ENCODE peak calls at places on chromosomes 12 and 14, in five cellular contexts. One of them, this sample, is unnamed.

GRCh38 chr12:57744194-57744776 is 554 bp upstream of the TSPAN31 start:
- DNase-seq in GM12878: peak; percentile 55
- DNase-seq in HCT116: peak; percentile 92
- DNase-seq in H1: peak; percentile 78
- DNase-seq in K562: peak; percentile 88
- DNase-seq in this sample: no peak

GRCh38 chr12:55925870-55926737 is 1.6 kb downstream of the PYM1 start:
- DNase-seq in K562: no peak
- DNase-seq in HCT116: peak; percentile 29
- DNase-seq in GM12878: no peak
- DNase-seq in H1: no peak
- DNase-seq in this sample: no peak

GRCh38 chr12:57240926-57241555 is 9.9 kb downstream of the STAC3 start:
- DNase-seq in K562: no peak
- DNase-seq in GM12878: no peak
- DNase-seq in HCT116: no peak
- DNase-seq in H1: peak; percentile 68
- DNase-seq in this sample: no peak

GRCh38 chr14:71525663-71526246 is 406.5 kb upstream of the RGS6 start:
- DNase-seq in K562: no peak
- DNase-seq in H1: no peak
- DNase-seq in GM12878: no peak
- DNase-seq in HCT116: no peak
- DNase-seq in this sample: no peak

GRCh38 chr14:61524211-61524806 is 171.0 kb upstream of the HIF1A start:
- DNase-seq in GM12878: no peak
- DNase-seq in HCT116: peak; percentile 71
- DNase-seq in K562: no peak
- DNase-seq in H1: no peak
- DNase-seq in this sample: peak; percentile 84

GRCh38 chr12:4664111-4664510 is 15.2 kb downstream of the NDUFA9 start:
- DNase-seq in H1: no peak
- DNase-seq in GM12878: no peak
- DNase-seq in HCT116: no peak
- DNase-seq in K562: no peak
- DNase-seq in this sample: no peak

GRCh38 chr12:57452181-57452936 is 2.7 kb upstream of the INHBE start:
- DNase-seq in K562: no peak
- DNase-seq in HCT116: no peak
- DNase-seq in GM12878: no peak
- DNase-seq in H1: no peak
- DNase-seq in this sample: no peak

GRCh38 chr14:73477618-73478266 is 13.0 kb upstream of the RIOX1 start:
- DNase-seq in GM12878: peak; percentile 90
- DNase-seq in K562: no peak
- DNase-seq in HCT116: no peak
- DNase-seq in H1: no peak
- DNase-seq in this sample: no peak

GRCh38 chr12:82740129-82741000 is 53.7 kb downstream of the TMTC2 start:
- DNase-seq in H1: no peak
- DNase-seq in HCT116: peak; percentile 84
- DNase-seq in K562: no peak
- DNase-seq in GM12878: no peak
- DNase-seq in this sample: no peak

GRCh38 chr14:84969501-84969900 is 560.4 kb upstream of the FLRT2 start:
- DNase-seq in K562: no peak
- DNase-seq in H1: no peak
- DNase-seq in HCT116: no peak
- DNase-seq in GM12878: no peak
- DNase-seq in this sample: no peak

GRCh38 chr14:68941820-68942219 is 37.3 kb downstream of the ACTN1 start:
- DNase-seq in H1: peak; percentile 74
- DNase-seq in GM12878: no peak
- DNase-seq in HCT116: no peak
- DNase-seq in K562: no peak
- DNase-seq in this sample: peak; percentile 88

GRCh38 chr12:11092128-11092527 is at the start of gene TAS2R43:
- DNase-seq in GM12878: no peak
- DNase-seq in H1: no peak
- DNase-seq in K562: no peak
- DNase-seq in HCT116: no peak
- DNase-seq in this sample: no peak

GRCh38 chr12:52070243-52070925 is 606 bp downstream of the ATG101 start:
- DNase-seq in GM12878: no peak
- DNase-seq in HCT116: no peak
- DNase-seq in K562: no peak
- DNase-seq in H1: no peak
- DNase-seq in this sample: no peak

GRCh38 chr12:28409892-28410291 is 219.6 kb downstream of the CCDC91 start:
- DNase-seq in HCT116: no peak
- DNase-seq in K562: no peak
- DNase-seq in H1: no peak
- DNase-seq in GM12878: no peak
- DNase-seq in this sample: no peak

GRCh38 chr12:116484807-116485206 is 74.4 kb upstream of the MAP1LC3B2 start:
- DNase-seq in K562: no peak
- DNase-seq in H1: no peak
- DNase-seq in HCT116: no peak
- DNase-seq in GM12878: no peak
- DNase-seq in this sample: no peak

GRCh38 chr14:101814869-101815268 is 53.4 kb downstream of the PPP2R5C start:
- DNase-seq in H1: no peak
- DNase-seq in K562: no peak
- DNase-seq in GM12878: no peak
- DNase-seq in HCT116: no peak
- DNase-seq in this sample: no peak

GRCh38 chr12:124463341-124463861 is 104.0 kb downstream of the NCOR2 start:
- DNase-seq in K562: no peak
- DNase-seq in H1: no peak
- DNase-seq in HCT116: no peak
- DNase-seq in GM12878: no peak
- DNase-seq in this sample: no peak

GRCh38 chr12:60257063-60257462 is 661.2 kb downstream of the SLC16A7 start:
- DNase-seq in GM12878: no peak
- DNase-seq in H1: no peak
- DNase-seq in K562: no peak
- DNase-seq in HCT116: peak; percentile 24
- DNase-seq in this sample: peak; percentile 17

GRCh38 chr14:57209561-57209960 is 59.1 kb downstream of the EXOC5 start:
- DNase-seq in H1: no peak
- DNase-seq in K562: no peak
- DNase-seq in HCT116: no peak
- DNase-seq in GM12878: no peak
- DNase-seq in this sample: no peak

GRCh38 chr14:60651936-60652673 is 2.8 kb upstream of the SIX1 start:
- DNase-seq in HCT116: no peak
- DNase-seq in H1: no peak
- DNase-seq in GM12878: no peak
- DNase-seq in K562: no peak
- DNase-seq in this sample: no peak

GRCh38 chr14:68278568-68279436 is 459.2 kb downstream of the RAD51B start:
- DNase-seq in HCT116: peak; percentile 6
- DNase-seq in GM12878: no peak
- DNase-seq in H1: no peak
- DNase-seq in K562: peak; percentile 12
- DNase-seq in this sample: peak; percentile 90

GRCh38 chr12:52305921-52306705 is 14.8 kb upstream of the KRT81 start:
- DNase-seq in H1: no peak
- DNase-seq in HCT116: no peak
- DNase-seq in K562: no peak
- DNase-seq in GM12878: no peak
- DNase-seq in this sample: no peak

GRCh38 chr12:50742776-50743175 is 21.1 kb upstream of the ATF1 start:
- DNase-seq in GM12878: no peak
- DNase-seq in HCT116: no peak
- DNase-seq in K562: no peak
- DNase-seq in H1: no peak
- DNase-seq in this sample: no peak

GRCh38 chr12:59119676-59120075 is 199.4 kb upstream of the LRIG3 start:
- DNase-seq in HCT116: no peak
- DNase-seq in GM12878: no peak
- DNase-seq in H1: no peak
- DNase-seq in K562: no peak
- DNase-seq in this sample: no peak

GRCh38 chr12:132773077-132774020 is 11.7 kb upstream of the ANKLE2 start:
- DNase-seq in HCT116: no peak
- DNase-seq in H1: no peak
- DNase-seq in K562: no peak
- DNase-seq in GM12878: no peak
- DNase-seq in this sample: no peak

GRCh38 chr12:123231931-123232330 is 1.0 kb downstream of the MPHOSPH9 start:
- DNase-seq in K562: no peak
- DNase-seq in GM12878: no peak
- DNase-seq in H1: no peak
- DNase-seq in HCT116: no peak
- DNase-seq in this sample: peak; percentile 30

GRCh38 chr12:40672650-40673319 is 19.5 kb upstream of the CNTN1 start:
- DNase-seq in K562: no peak
- DNase-seq in GM12878: no peak
- DNase-seq in H1: no peak
- DNase-seq in HCT116: no peak
- DNase-seq in this sample: no peak

GRCh38 chr12:122452701-122453285 is 30.3 kb upstream of the CLIP1 start:
- DNase-seq in K562: no peak
- DNase-seq in HCT116: no peak
- DNase-seq in H1: no peak
- DNase-seq in GM12878: no peak
- DNase-seq in this sample: no peak

GRCh38 chr14:50018236-50019210 is 97.8 kb downstream of the VCPKMT start:
- DNase-seq in H1: no peak
- DNase-seq in K562: no peak
- DNase-seq in HCT116: no peak
- DNase-seq in GM12878: no peak
- DNase-seq in this sample: peak; percentile 83

DNA sequence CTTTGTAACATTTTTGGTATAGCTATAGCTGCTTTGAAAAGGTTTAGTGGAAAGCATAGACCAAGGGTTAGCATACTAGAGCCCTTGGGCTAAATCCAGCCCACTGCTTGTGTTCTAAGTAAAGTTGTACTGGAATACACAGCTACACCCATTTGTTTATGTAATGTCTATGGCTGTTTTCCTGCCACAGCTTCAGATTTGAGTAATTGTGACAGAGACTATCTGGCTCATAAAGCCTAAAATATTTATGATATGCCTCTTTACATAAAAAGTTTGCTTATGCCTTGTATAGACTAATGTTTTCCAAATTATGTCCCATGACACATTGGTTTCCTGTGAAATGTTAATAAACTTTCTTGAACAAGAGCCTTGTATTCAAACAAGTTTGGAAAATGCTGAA is 234.8 kb upstream of the ATP2B1 start:
- DNase-seq in GM12878: no peak
- DNase-seq in K562: no peak
- DNase-seq in HCT116: no peak
- DNase-seq in H1: no peak
- DNase-seq in this sample: no peak
- TF ChIP-seq SRF in GM12878: no peak
- TF ChIP-seq SRF in K562: no peak
- TF ChIP-seq SRF in HCT116: no peak
- TF ChIP-seq SRF in H1: no peak
- TF ChIP-seq SRF in this sample: no peak

DNA sequence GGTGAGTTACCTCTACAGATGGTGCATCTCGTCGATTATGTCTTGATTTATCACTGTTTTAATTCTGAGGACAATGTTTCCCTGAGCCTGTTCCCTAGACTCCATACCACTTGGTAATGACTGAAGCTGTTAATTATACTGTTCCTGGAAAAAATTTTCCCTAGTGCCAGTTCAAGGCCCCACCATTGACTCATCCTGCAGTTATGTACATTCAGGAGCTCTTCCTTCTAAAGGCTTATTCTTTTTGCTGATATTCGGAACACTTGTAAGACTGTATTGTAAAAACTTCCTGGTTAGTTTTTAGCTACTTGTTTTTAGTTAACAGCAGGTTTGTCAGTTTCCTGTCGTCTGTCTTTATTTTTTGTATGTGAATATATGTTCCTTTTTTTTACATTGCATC is 30.4 kb upstream of the PPP2R5E start:
- DNase-seq in GM12878: no peak
- DNase-seq in HCT116: no peak
- DNase-seq in K562: no peak
- DNase-seq in H1: no peak
- DNase-seq in this sample: no peak
- TF ChIP-seq SRF in GM12878: no peak
- TF ChIP-seq SRF in HCT116: no peak
- TF ChIP-seq SRF in K562: no peak
- TF ChIP-seq SRF in H1: no peak
- TF ChIP-seq SRF in this sample: no peak

GRCh38 chr14:93426750-93427149 is 4.0 kb upstream of the UNC79 start:
- DNase-seq in GM12878: no peak
- DNase-seq in K562: no peak
- DNase-seq in HCT116: no peak
- DNase-seq in H1: no peak
- DNase-seq in this sample: no peak

GRCh38 chr14:93430889-93431670 is at the start of gene UNC79:
- DNase-seq in H1: peak; percentile 77
- DNase-seq in K562: peak; percentile 7
- DNase-seq in GM12878: no peak
- DNase-seq in HCT116: no peak
- DNase-seq in this sample: no peak

GRCh38 chr14:93430319-93430801 is 379 bp upstream of the UNC79 start:
- DNase-seq in K562: no peak
- DNase-seq in GM12878: no peak
- DNase-seq in HCT116: no peak
- DNase-seq in H1: peak; percentile 80
- DNase-seq in this sample: no peak
- TF ChIP-seq SRF in K562: no peak
- TF ChIP-seq SRF in GM12878: no peak
- TF ChIP-seq SRF in HCT116: no peak
- TF ChIP-seq SRF in H1: no peak
- TF ChIP-seq SRF in this sample: no peak

DNA sequence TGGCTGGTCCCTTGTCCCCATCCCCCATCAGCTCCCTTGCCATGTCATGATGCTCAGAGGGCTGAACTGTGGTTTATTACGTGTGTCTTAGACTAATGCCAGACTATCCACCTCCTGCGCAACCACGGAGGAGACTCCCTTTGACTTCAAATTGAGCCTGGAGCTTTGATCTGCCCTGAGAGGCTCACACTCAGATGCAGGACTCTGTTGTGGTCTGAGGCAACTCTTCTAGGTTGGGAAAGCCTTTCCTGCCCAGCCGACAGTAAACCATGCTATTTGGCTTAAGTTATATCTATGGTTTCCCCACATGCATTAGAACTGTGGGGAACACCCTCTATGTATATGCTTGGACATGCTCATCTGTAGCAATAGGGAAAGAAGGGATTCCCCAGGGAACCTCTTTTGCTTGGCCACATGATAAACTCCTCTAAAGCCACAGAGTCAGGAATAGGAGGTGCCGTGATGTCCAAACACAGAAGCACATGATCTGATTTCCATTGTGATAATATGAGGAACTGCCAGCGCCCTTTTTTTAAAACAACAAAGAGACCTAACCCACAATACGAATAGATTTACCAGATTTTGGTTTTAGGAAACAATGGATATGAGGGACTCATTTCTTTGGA is 11.1 kb upstream of the LGALS3 start:
- DNase-seq in GM12878: no peak
- DNase-seq in HCT116: no peak
- DNase-seq in K562: peak; percentile 22
- DNase-seq in H1: no peak
- DNase-seq in this sample: no peak
- TF ChIP-seq SRF in GM12878: no peak
- TF ChIP-seq SRF in HCT116: no peak
- TF ChIP-seq SRF in K562: no peak
- TF ChIP-seq SRF in H1: no peak
- TF ChIP-seq SRF in this sample: no peak